ENCODE peak calls at places on chromosomes 4 and X, in seven cellular contexts. K is frontal cortex; F is activated T-helper 1 cell treated with anti-CD3 and anti-CD28 coated beads, Interleukin-2, amount 50 U/mL, for 16 hours; R is T follicular helper cell; Q is upper lobe of right lung; V is T-helper 17 cell; Z is hypothalamus. O is an unnamed sample.

GRCh38 chrX:107050195-107050709 is 50.2 kb upstream of the MORC4 start:
- DNase-seq in K (no peak), F (no peak), R (no peak), Q (no peak), V (no peak), Z (no peak), O (no peak)

GRCh38 chr4:110361921-110362320 is 114.0 kb upstream of the ENPEP start:
- DNase-seq in K (no peak), F (no peak), R (no peak), Q (no peak), V (no peak), Z (no peak), O (no peak)

GRCh38 chr4:136651278-136651667 is 881.0 kb downstream of the PCDH18 start:
- DNase-seq in K (no peak), F (no peak), R (no peak), Q (no peak), V (no peak), Z (no peak), O (no peak)

GRCh38 chr4:13540446-13541175 is 3.7 kb downstream of the NKX3-2 start:
- DNase-seq in K (peak), F (no peak), R (no peak), Q (no peak), V (no peak), Z (no peak), O (no peak)

GRCh38 chr4:105520819-105521790 is 31.3 kb upstream of the ARHGEF38 start:
- DNase-seq in K (peak), F (no peak), R (no peak), Q (no peak), V (no peak), Z (peak), O (no peak)

GRCh38 chrX:103849558-103849957 is 17.5 kb upstream of the RAB9B start:
- DNase-seq in K (no peak), F (no peak), R (no peak), Q (no peak), V (no peak), Z (no peak), O (no peak)

GRCh38 chr4:86302242-86302641 is 57.6 kb downstream of the MAPK10 start:
- DNase-seq in K (peak), F (no peak), R (no peak), Q (no peak), V (no peak), Z (peak), O (peak)

GRCh38 chr4:85209161-85209560 is 242.7 kb upstream of the WDFY3 start:
- DNase-seq in K (no peak), F (no peak), R (no peak), Q (no peak), V (no peak), Z (no peak), O (no peak)

GRCh38 chr4:184453402-184454160 is 20.8 kb downstream of the IRF2 start:
- DNase-seq in K (peak), F (no peak), R (no peak), Q (no peak), V (peak), Z (no peak), O (no peak)

GRCh38 chr4:14018191-14018853 is 390.8 kb upstream of the BOD1L1 start:
- DNase-seq in K (no peak), F (no peak), R (no peak), Q (no peak), V (no peak), Z (no peak), O (no peak)

GRCh38 chrX:39675619-39676018 is 422.1 kb downstream of the BCOR start:
- DNase-seq in K (no peak), F (no peak), R (no peak), Q (no peak), V (no peak), Z (no peak), O (no peak)

GRCh38 chr4:152778656-152779512 is 646 bp downstream of the TIGD4 start:
- DNase-seq in K (no peak), F (no peak), R (no peak), Q (no peak), V (no peak), Z (peak), O (peak)

GRCh38 chr4:2814627-2815026 is 21.7 kb downstream of the SH3BP2 start:
- DNase-seq in K (no peak), F (no peak), R (no peak), Q (no peak), V (no peak), Z (no peak), O (no peak)

GRCh38 chr4:148344382-148344781 is 97.8 kb downstream of the NR3C2 start:
- DNase-seq in K (no peak), F (no peak), R (no peak), Q (no peak), V (no peak), Z (no peak), O (peak)

GRCh38 chrX:97027384-97027922 is 143.7 kb downstream of the RPA4 start:
- DNase-seq in K (no peak), F (no peak), R (no peak), Q (no peak), V (no peak), Z (no peak), O (peak)

GRCh38 chr4:4394644-4395043 is 7.7 kb downstream of the NSG1 start:
- DNase-seq in K (no peak), F (no peak), R (no peak), Q (no peak), V (no peak), Z (no peak), O (no peak)

GRCh38 chr4:76585897-76586360 is 150.9 kb downstream of the SHROOM3 start:
- DNase-seq in K (no peak), F (peak), R (no peak), Q (peak), V (no peak), Z (peak), O (peak)

GRCh38 chr4:55637272-55637820 is 1.2 kb upstream of the NMU start:
- DNase-seq in K (no peak), F (no peak), R (no peak), Q (no peak), V (no peak), Z (no peak), O (no peak)

GRCh38 chr4:159146007-159146330 is 43.1 kb downstream of the RAPGEF2 start:
- DNase-seq in K (no peak), F (no peak), R (no peak), Q (no peak), V (no peak), Z (no peak), O (no peak)

GRCh38 chr4:173529505-173530325 is at the start of gene HAND2:
- DNase-seq in K (peak), F (no peak), R (no peak), Q (no peak), V (no peak), Z (no peak), O (peak)

GRCh38 chrX:108165349-108166111 is 74.0 kb downstream of the ATG4A start:
- DNase-seq in K (no peak), F (no peak), R (no peak), Q (no peak), V (no peak), Z (peak), O (peak)

GRCh38 chr4:1795304-1796195 is 2.5 kb downstream of the FGFR3 start:
- DNase-seq in K (no peak), F (no peak), R (no peak), Q (no peak), V (no peak), Z (no peak), O (no peak)